ENCODE peak calls at places on chromosomes 4 and X, in seven cellular contexts. One of them, this sample, is unnamed.

GRCh38 chrX:88024022-88024421 is 506.4 kb downstream of the KLHL4 start:
- DNase-seq in activated CD4-positive, alpha-beta memory T cell treated with anti-CD3 and anti-CD28 coated beads for 36 hours: no peak
- DNase-seq in AG09309: no peak
- DNase-seq in posterior vena cava: no peak
- DNase-seq in activated CD4-positive, alpha-beta T cell treated with anti-CD3 and anti-CD28 coated beads, Interleukin-2, amount 50 U/mL, for 1 hour: no peak
- DNase-seq in IMR-90: no peak
- DNase-seq in effector memory CD8-positive, alpha-beta T cell: no peak
- DNase-seq in this sample: no peak

GRCh38 chr4:66555301-66555700 is 885.0 kb upstream of the EPHA5 start:
- DNase-seq in activated CD4-positive, alpha-beta T cell treated with anti-CD3 and anti-CD28 coated beads, Interleukin-2, amount 50 U/mL, for 1 hour: no peak
- DNase-seq in AG09309: peak
- DNase-seq in IMR-90: peak
- DNase-seq in effector memory CD8-positive, alpha-beta T cell: no peak
- DNase-seq in posterior vena cava: no peak
- DNase-seq in activated CD4-positive, alpha-beta memory T cell treated with anti-CD3 and anti-CD28 coated beads for 36 hours: no peak
- DNase-seq in this sample: no peak

GRCh38 chrX:67295924-67296323 is 247.9 kb upstream of the AR start:
- DNase-seq in activated CD4-positive, alpha-beta memory T cell treated with anti-CD3 and anti-CD28 coated beads for 36 hours: no peak
- DNase-seq in effector memory CD8-positive, alpha-beta T cell: no peak
- DNase-seq in AG09309: no peak
- DNase-seq in activated CD4-positive, alpha-beta T cell treated with anti-CD3 and anti-CD28 coated beads, Interleukin-2, amount 50 U/mL, for 1 hour: no peak
- DNase-seq in IMR-90: no peak
- DNase-seq in posterior vena cava: no peak
- DNase-seq in this sample: no peak

GRCh38 chrX:85243155-85243554 is 424 bp downstream of the SATL1 start:
- DNase-seq in IMR-90: no peak
- DNase-seq in effector memory CD8-positive, alpha-beta T cell: no peak
- DNase-seq in AG09309: no peak
- DNase-seq in activated CD4-positive, alpha-beta memory T cell treated with anti-CD3 and anti-CD28 coated beads for 36 hours: no peak
- DNase-seq in posterior vena cava: no peak
- DNase-seq in activated CD4-positive, alpha-beta T cell treated with anti-CD3 and anti-CD28 coated beads, Interleukin-2, amount 50 U/mL, for 1 hour: no peak
- DNase-seq in this sample: no peak

GRCh38 chr4:106036848-106037247 is 141.6 kb downstream of the NPNT start:
- DNase-seq in activated CD4-positive, alpha-beta T cell treated with anti-CD3 and anti-CD28 coated beads, Interleukin-2, amount 50 U/mL, for 1 hour: no peak
- DNase-seq in IMR-90: no peak
- DNase-seq in activated CD4-positive, alpha-beta memory T cell treated with anti-CD3 and anti-CD28 coated beads for 36 hours: no peak
- DNase-seq in effector memory CD8-positive, alpha-beta T cell: no peak
- DNase-seq in posterior vena cava: no peak
- DNase-seq in AG09309: no peak
- DNase-seq in this sample: no peak

GRCh38 chr4:17283832-17284231 is 228.1 kb downstream of the QDPR start:
- DNase-seq in posterior vena cava: no peak
- DNase-seq in activated CD4-positive, alpha-beta memory T cell treated with anti-CD3 and anti-CD28 coated beads for 36 hours: no peak
- DNase-seq in effector memory CD8-positive, alpha-beta T cell: no peak
- DNase-seq in IMR-90: no peak
- DNase-seq in AG09309: no peak
- DNase-seq in activated CD4-positive, alpha-beta T cell treated with anti-CD3 and anti-CD28 coated beads, Interleukin-2, amount 50 U/mL, for 1 hour: no peak
- DNase-seq in this sample: no peak

GRCh38 chr4:164508126-164508525 is 245.8 kb upstream of the SMIM31 start:
- DNase-seq in posterior vena cava: no peak
- DNase-seq in effector memory CD8-positive, alpha-beta T cell: no peak
- DNase-seq in activated CD4-positive, alpha-beta memory T cell treated with anti-CD3 and anti-CD28 coated beads for 36 hours: no peak
- DNase-seq in AG09309: no peak
- DNase-seq in activated CD4-positive, alpha-beta T cell treated with anti-CD3 and anti-CD28 coated beads, Interleukin-2, amount 50 U/mL, for 1 hour: no peak
- DNase-seq in IMR-90: no peak
- DNase-seq in this sample: no peak

GRCh38 chrX:112043997-112044396 is 38.6 kb downstream of the TRPC5 start:
- DNase-seq in IMR-90: peak
- DNase-seq in posterior vena cava: no peak
- DNase-seq in effector memory CD8-positive, alpha-beta T cell: no peak
- DNase-seq in activated CD4-positive, alpha-beta memory T cell treated with anti-CD3 and anti-CD28 coated beads for 36 hours: no peak
- DNase-seq in AG09309: no peak
- DNase-seq in activated CD4-positive, alpha-beta T cell treated with anti-CD3 and anti-CD28 coated beads, Interleukin-2, amount 50 U/mL, for 1 hour: no peak
- DNase-seq in this sample: no peak

GRCh38 chr4:113825272-113825671 is 63.7 kb upstream of the CAMK2D start:
- DNase-seq in activated CD4-positive, alpha-beta T cell treated with anti-CD3 and anti-CD28 coated beads, Interleukin-2, amount 50 U/mL, for 1 hour: no peak
- DNase-seq in posterior vena cava: no peak
- DNase-seq in activated CD4-positive, alpha-beta memory T cell treated with anti-CD3 and anti-CD28 coated beads for 36 hours: peak
- DNase-seq in effector memory CD8-positive, alpha-beta T cell: no peak
- DNase-seq in AG09309: no peak
- DNase-seq in IMR-90: no peak
- DNase-seq in this sample: no peak

GRCh38 chr4:38957947-38958346 is 74.3 kb downstream of the TMEM156 start:
- DNase-seq in posterior vena cava: no peak
- DNase-seq in effector memory CD8-positive, alpha-beta T cell: no peak
- DNase-seq in AG09309: no peak
- DNase-seq in activated CD4-positive, alpha-beta memory T cell treated with anti-CD3 and anti-CD28 coated beads for 36 hours: peak
- DNase-seq in IMR-90: no peak
- DNase-seq in activated CD4-positive, alpha-beta T cell treated with anti-CD3 and anti-CD28 coated beads, Interleukin-2, amount 50 U/mL, for 1 hour: no peak
- DNase-seq in this sample: no peak

GRCh38 chr4:174709531-174709930 is 119.5 kb downstream of the GLRA3 start:
- DNase-seq in IMR-90: no peak
- DNase-seq in AG09309: no peak
- DNase-seq in activated CD4-positive, alpha-beta memory T cell treated with anti-CD3 and anti-CD28 coated beads for 36 hours: no peak
- DNase-seq in effector memory CD8-positive, alpha-beta T cell: no peak
- DNase-seq in activated CD4-positive, alpha-beta T cell treated with anti-CD3 and anti-CD28 coated beads, Interleukin-2, amount 50 U/mL, for 1 hour: no peak
- DNase-seq in posterior vena cava: no peak
- DNase-seq in this sample: no peak

GRCh38 chr4:68338625-68339024 is 11.3 kb downstream of the YTHDC1 start:
- DNase-seq in activated CD4-positive, alpha-beta T cell treated with anti-CD3 and anti-CD28 coated beads, Interleukin-2, amount 50 U/mL, for 1 hour: no peak
- DNase-seq in AG09309: no peak
- DNase-seq in posterior vena cava: no peak
- DNase-seq in activated CD4-positive, alpha-beta memory T cell treated with anti-CD3 and anti-CD28 coated beads for 36 hours: no peak
- DNase-seq in effector memory CD8-positive, alpha-beta T cell: no peak
- DNase-seq in IMR-90: no peak
- DNase-seq in this sample: no peak

GRCh38 chrX:72247206-72247944 is 8.5 kb upstream of the ERCC6L start:
- DNase-seq in activated CD4-positive, alpha-beta memory T cell treated with anti-CD3 and anti-CD28 coated beads for 36 hours: no peak
- DNase-seq in posterior vena cava: no peak
- DNase-seq in IMR-90: peak
- DNase-seq in AG09309: no peak
- DNase-seq in activated CD4-positive, alpha-beta T cell treated with anti-CD3 and anti-CD28 coated beads, Interleukin-2, amount 50 U/mL, for 1 hour: no peak
- DNase-seq in effector memory CD8-positive, alpha-beta T cell: no peak
- DNase-seq in this sample: no peak

GRCh38 chr4:6194458-6195195 is 5.7 kb downstream of the JAKMIP1 start:
- DNase-seq in activated CD4-positive, alpha-beta memory T cell treated with anti-CD3 and anti-CD28 coated beads for 36 hours: no peak
- DNase-seq in IMR-90: no peak
- DNase-seq in posterior vena cava: no peak
- DNase-seq in activated CD4-positive, alpha-beta T cell treated with anti-CD3 and anti-CD28 coated beads, Interleukin-2, amount 50 U/mL, for 1 hour: no peak
- DNase-seq in AG09309: no peak
- DNase-seq in effector memory CD8-positive, alpha-beta T cell: no peak
- DNase-seq in this sample: no peak

GRCh38 chrX:86830685-86831084 is 682.4 kb downstream of the DACH2 start:
- DNase-seq in IMR-90: no peak
- DNase-seq in activated CD4-positive, alpha-beta T cell treated with anti-CD3 and anti-CD28 coated beads, Interleukin-2, amount 50 U/mL, for 1 hour: no peak
- DNase-seq in effector memory CD8-positive, alpha-beta T cell: no peak
- DNase-seq in activated CD4-positive, alpha-beta memory T cell treated with anti-CD3 and anti-CD28 coated beads for 36 hours: no peak
- DNase-seq in posterior vena cava: no peak
- DNase-seq in AG09309: no peak
- DNase-seq in this sample: no peak

GRCh38 chrX:104253567-104254441 is 929 bp downstream of the ESX1 start:
- DNase-seq in activated CD4-positive, alpha-beta T cell treated with anti-CD3 and anti-CD28 coated beads, Interleukin-2, amount 50 U/mL, for 1 hour: no peak
- DNase-seq in activated CD4-positive, alpha-beta memory T cell treated with anti-CD3 and anti-CD28 coated beads for 36 hours: peak
- DNase-seq in AG09309: no peak
- DNase-seq in effector memory CD8-positive, alpha-beta T cell: no peak
- DNase-seq in posterior vena cava: no peak
- DNase-seq in IMR-90: no peak
- DNase-seq in this sample: no peak

GRCh38 chrX:48645669-48646068 is 37.9 kb upstream of the WAS start:
- DNase-seq in IMR-90: no peak
- DNase-seq in activated CD4-positive, alpha-beta memory T cell treated with anti-CD3 and anti-CD28 coated beads for 36 hours: no peak
- DNase-seq in AG09309: no peak
- DNase-seq in posterior vena cava: no peak
- DNase-seq in effector memory CD8-positive, alpha-beta T cell: no peak
- DNase-seq in activated CD4-positive, alpha-beta T cell treated with anti-CD3 and anti-CD28 coated beads, Interleukin-2, amount 50 U/mL, for 1 hour: no peak
- DNase-seq in this sample: no peak

GRCh38 chrX:1427756-1428155 is 25.0 kb downstream of the ASMTL start:
- DNase-seq in IMR-90: no peak
- DNase-seq in posterior vena cava: peak
- DNase-seq in activated CD4-positive, alpha-beta memory T cell treated with anti-CD3 and anti-CD28 coated beads for 36 hours: no peak
- DNase-seq in effector memory CD8-positive, alpha-beta T cell: no peak
- DNase-seq in AG09309: no peak
- DNase-seq in activated CD4-positive, alpha-beta T cell treated with anti-CD3 and anti-CD28 coated beads, Interleukin-2, amount 50 U/mL, for 1 hour: no peak
- DNase-seq in this sample: no peak

GRCh38 chr4:86968477-86969015 is 33.7 kb downstream of the AFF1 start:
- DNase-seq in AG09309: no peak
- DNase-seq in posterior vena cava: no peak
- DNase-seq in activated CD4-positive, alpha-beta memory T cell treated with anti-CD3 and anti-CD28 coated beads for 36 hours: no peak
- DNase-seq in effector memory CD8-positive, alpha-beta T cell: no peak
- DNase-seq in IMR-90: no peak
- DNase-seq in activated CD4-positive, alpha-beta T cell treated with anti-CD3 and anti-CD28 coated beads, Interleukin-2, amount 50 U/mL, for 1 hour: no peak
- DNase-seq in this sample: no peak

GRCh38 chr4:159229164-159229563 is 126.3 kb downstream of the RAPGEF2 start:
- DNase-seq in AG09309: no peak
- DNase-seq in activated CD4-positive, alpha-beta T cell treated with anti-CD3 and anti-CD28 coated beads, Interleukin-2, amount 50 U/mL, for 1 hour: no peak
- DNase-seq in posterior vena cava: no peak
- DNase-seq in IMR-90: peak
- DNase-seq in activated CD4-positive, alpha-beta memory T cell treated with anti-CD3 and anti-CD28 coated beads for 36 hours: no peak
- DNase-seq in effector memory CD8-positive, alpha-beta T cell: no peak
- DNase-seq in this sample: peak

GRCh38 chr4:112589207-112589606 is 47.5 kb downstream of the ZGRF1 start:
- DNase-seq in effector memory CD8-positive, alpha-beta T cell: no peak
- DNase-seq in AG09309: no peak
- DNase-seq in IMR-90: peak
- DNase-seq in activated CD4-positive, alpha-beta T cell treated with anti-CD3 and anti-CD28 coated beads, Interleukin-2, amount 50 U/mL, for 1 hour: no peak
- DNase-seq in posterior vena cava: no peak
- DNase-seq in activated CD4-positive, alpha-beta memory T cell treated with anti-CD3 and anti-CD28 coated beads for 36 hours: no peak
- DNase-seq in this sample: peak

GRCh38 chr4:1412376-1413220 is 6.4 kb upstream of the NKX1-1 start:
- DNase-seq in AG09309: no peak
- DNase-seq in IMR-90: no peak
- DNase-seq in posterior vena cava: peak
- DNase-seq in effector memory CD8-positive, alpha-beta T cell: no peak
- DNase-seq in activated CD4-positive, alpha-beta T cell treated with anti-CD3 and anti-CD28 coated beads, Interleukin-2, amount 50 U/mL, for 1 hour: no peak
- DNase-seq in activated CD4-positive, alpha-beta memory T cell treated with anti-CD3 and anti-CD28 coated beads for 36 hours: no peak
- DNase-seq in this sample: no peak

This sample was measured in SJSA1.